ENCODE peak calls at places on chromosomes 11 and 22, in four cellular contexts. K is CD4-positive, CD25-positive, alpha-beta regulatory T cell; W is effector memory CD4-positive, alpha-beta T cell; N is thoracic aorta. Y is an unnamed sample.
A peak's percentile ranks its signal among the peaks of the same experiment; 100 is the strongest.

GRCh38 chr11:15208570-15209222 is 94.0 kb downstream of the INSC start:
- DNase-seq in K (peak; percentile 47), W (peak; percentile 32), N (no peak), Y (peak; percentile 72)

GRCh38 chr22:28139993-28140392 is 220.9 kb upstream of the PITPNB start:
- DNase-seq in K (no peak), W (no peak), N (no peak), Y (no peak)

GRCh38 chr11:87712802-87713202 is 462.4 kb downstream of the RAB38 start:
- DNase-seq in K (no peak), W (no peak), N (no peak), Y (no peak)

GRCh38 chr11:74493816-74494630 is 499 bp upstream of the LIPT2 start:
- DNase-seq in K (no peak), W (no peak), N (no peak), Y (no peak)

GRCh38 chr11:114072978-114073377 is 13.5 kb downstream of the ZBTB16 start:
- DNase-seq in K (no peak), W (no peak), N (no peak), Y (no peak)

GRCh38 chr11:104665631-104666030 is 232.6 kb downstream of the CASP12 start:
- DNase-seq in K (no peak), W (no peak), N (no peak), Y (no peak)

GRCh38 chr11:10373340-10373739 is 68.5 kb downstream of the ADM start:
- DNase-seq in K (no peak), W (no peak), N (no peak), Y (no peak)

GRCh38 chr11:77062924-77063323 is 3.8 kb upstream of the CAPN5 start:
- DNase-seq in K (no peak), W (no peak), N (no peak), Y (no peak)

GRCh38 chr22:19886605-19887250 is 32.1 kb upstream of the GNB1L start:
- DNase-seq in K (no peak), W (no peak), N (no peak), Y (peak; percentile 71)

GRCh38 chr11:129023968-129024676 is 81.5 kb upstream of the TP53AIP1 start:
- DNase-seq in K (no peak), W (no peak), N (no peak), Y (peak; percentile 23)

DNA sequence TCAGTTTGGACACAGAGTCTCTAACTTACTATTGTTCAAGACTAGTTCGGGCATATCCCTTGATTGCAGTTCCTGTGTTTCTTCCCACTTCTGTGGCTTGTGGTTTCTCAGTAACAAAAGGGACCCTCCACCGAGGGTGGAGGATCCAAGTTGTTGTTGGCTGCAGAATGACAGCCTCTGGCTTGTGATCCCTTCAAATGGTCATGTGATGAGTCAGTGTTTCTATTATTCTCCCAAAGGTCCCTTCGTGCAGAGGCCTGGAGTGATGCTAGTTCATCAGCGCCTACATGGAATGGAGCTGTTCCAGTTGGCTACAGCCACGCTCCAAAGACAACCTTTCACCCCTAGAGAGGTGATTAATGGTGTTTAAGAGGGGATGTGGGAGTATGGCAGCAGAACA is 2.6 kb upstream of the VWCE start:
- DNase-seq in K (no peak), W (no peak), N (no peak), Y (no peak)
- H3K27ac ChIP-seq in K (no peak overlapping the region), W (no peak overlapping the region), N (no peak overlapping the region), Y (no peak overlapping the region)

GRCh38 chr11:65640483-65641207 is 2.7 kb downstream of the SIPA1 start:
- DNase-seq in K (peak; percentile 20), W (no peak), N (no peak), Y (peak; percentile 43)
- H3K4me1 ChIP-seq in K (peaks cover 64% of the 10 kb centered on the region), W (peaks cover 45% of the 10 kb centered on the region), N (peaks cover 23% of the 10 kb centered on the region), Y (peaks cover 54% of the 10 kb centered on the region)

GRCh38 chr11:122995526-122995925 is 13.9 kb upstream of the BSX start:
- DNase-seq in K (no peak), W (no peak), N (no peak), Y (no peak)
- H3K27me3 ChIP-seq in K (peaks cover 6% of the 10 kb centered on the region), W (peaks cover 4% of the 10 kb centered on the region), N (no peaks in the 10 kb centered on the region), Y (no peaks in the 10 kb centered on the region)

GRCh38 chr22:35448552-35448922 is 48.6 kb downstream of the MCM5 start:
- DNase-seq in K (no peak), W (no peak), N (no peak), Y (no peak)

GRCh38 chr22:35451602-35452001 is 51.7 kb downstream of the MCM5 start:
- DNase-seq in K (no peak), W (no peak), N (no peak), Y (no peak)

GRCh38 chr22:35450824-35451541 is 51.0 kb downstream of the MCM5 start:
- DNase-seq in K (no peak), W (no peak), N (no peak), Y (no peak)

GRCh38 chr22:35452351-35452781 is 52.4 kb downstream of the MCM5 start:
- DNase-seq in K (no peak), W (no peak), N (no peak), Y (no peak)

GRCh38 chr22:35449829-35450689 is 50.1 kb downstream of the MCM5 start:
- DNase-seq in K (no peak), W (no peak), N (no peak), Y (no peak)
- H3K27ac ChIP-seq in K (no peak overlapping the region), W (no peak overlapping the region), N (no peak overlapping the region), Y (no peak overlapping the region)

GRCh38 chr11:102135256-102135655 is 25.0 kb downstream of the YAP1 start:
- DNase-seq in K (no peak), W (no peak), N (no peak), Y (no peak)

GRCh38 chr11:102139081-102139498 is 28.8 kb downstream of the YAP1 start:
- DNase-seq in K (no peak), W (no peak), N (peak; percentile 9), Y (no peak)

GRCh38 chr11:102138223-102138622 is 28.0 kb downstream of the YAP1 start:
- DNase-seq in K (no peak), W (no peak), N (no peak), Y (no peak)

GRCh38 chr11:102142333-102142732 is 32.1 kb downstream of the YAP1 start:
- DNase-seq in K (no peak), W (no peak), N (no peak), Y (no peak)

DNA sequence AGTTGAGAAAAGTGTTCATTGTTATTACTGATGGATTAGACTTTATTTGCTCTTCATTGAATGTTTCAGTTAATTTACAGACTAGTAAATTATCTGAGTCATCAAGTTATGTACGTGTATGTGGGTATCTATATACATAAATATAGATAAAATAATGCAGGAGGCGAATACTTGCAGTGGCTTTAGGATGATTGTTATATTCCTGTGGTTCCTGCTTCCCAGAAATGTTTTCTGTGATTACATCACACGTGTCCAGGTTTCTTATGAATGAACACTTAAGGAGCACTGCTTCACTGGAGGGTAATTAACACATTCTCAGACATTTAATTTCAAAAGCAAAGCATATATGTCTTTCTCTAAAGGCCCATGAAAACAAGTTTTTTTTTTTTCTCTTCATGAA is 28.4 kb downstream of the YAP1 start:
- DNase-seq in K (no peak), W (no peak), N (no peak), Y (no peak)
- H3K4me1 ChIP-seq in K (no peaks in the 10 kb centered on the region), W (no peaks in the 10 kb centered on the region), N (peaks cover 27% of the 10 kb centered on the region), Y (no peaks in the 10 kb centered on the region)

Y was measured in naive thymus-derived CD4-positive, alpha-beta T cell.